ENCODE peak calls at places on chromosomes 2 and 18, in eight cellular contexts. One of them, this sample, is unnamed.

GRCh38 chr2:14936436-14936835 is 303.9 kb downstream of the LRATD1 start:
- DNase-seq in spleen: no peak
- DNase-seq in IMR-90: no peak
- DNase-seq in RWPE2: no peak
- DNase-seq in A549: no peak
- DNase-seq in uterus: no peak
- DNase-seq in heart right ventricle: no peak
- DNase-seq in right atrium auricular region: no peak
- DNase-seq in this sample: no peak

GRCh38 chr2:45224321-45224995 is 215.2 kb upstream of the SIX2 start:
- DNase-seq in right atrium auricular region: no peak
- DNase-seq in heart right ventricle: no peak
- DNase-seq in RWPE2: no peak
- DNase-seq in A549: no peak
- DNase-seq in uterus: no peak
- DNase-seq in IMR-90: no peak
- DNase-seq in spleen: no peak
- DNase-seq in this sample: no peak

GRCh38 chr2:187527262-187527661 is 27.0 kb downstream of the TFPI start:
- DNase-seq in right atrium auricular region: no peak
- DNase-seq in IMR-90: peak
- DNase-seq in spleen: no peak
- DNase-seq in uterus: no peak
- DNase-seq in A549: no peak
- DNase-seq in heart right ventricle: no peak
- DNase-seq in RWPE2: no peak
- DNase-seq in this sample: no peak

GRCh38 chr2:109702250-109702985 is 88.3 kb downstream of the SOWAHC start:
- DNase-seq in uterus: no peak
- DNase-seq in right atrium auricular region: no peak
- DNase-seq in RWPE2: peak
- DNase-seq in IMR-90: peak
- DNase-seq in A549: no peak
- DNase-seq in heart right ventricle: no peak
- DNase-seq in spleen: no peak
- DNase-seq in this sample: no peak

GRCh38 chr2:29841386-29842004 is 79.9 kb downstream of the ALK start:
- DNase-seq in RWPE2: no peak
- DNase-seq in spleen: no peak
- DNase-seq in IMR-90: peak
- DNase-seq in right atrium auricular region: no peak
- DNase-seq in A549: peak
- DNase-seq in uterus: no peak
- DNase-seq in heart right ventricle: peak
- DNase-seq in this sample: no peak

GRCh38 chr18:78742346-78742745 is 237.3 kb upstream of the SALL3 start:
- DNase-seq in heart right ventricle: no peak
- DNase-seq in spleen: peak
- DNase-seq in IMR-90: no peak
- DNase-seq in RWPE2: no peak
- DNase-seq in uterus: no peak
- DNase-seq in A549: no peak
- DNase-seq in right atrium auricular region: no peak
- DNase-seq in this sample: peak

GRCh38 chr2:50672286-50672685 is 359.6 kb downstream of the NRXN1 start:
- DNase-seq in uterus: no peak
- DNase-seq in RWPE2: no peak
- DNase-seq in spleen: no peak
- DNase-seq in right atrium auricular region: no peak
- DNase-seq in A549: no peak
- DNase-seq in heart right ventricle: no peak
- DNase-seq in IMR-90: no peak
- DNase-seq in this sample: no peak

GRCh38 chr18:46013484-46014189 is 46.5 kb upstream of the EPG5 start:
- DNase-seq in right atrium auricular region: no peak
- DNase-seq in IMR-90: no peak
- DNase-seq in spleen: no peak
- DNase-seq in RWPE2: no peak
- DNase-seq in heart right ventricle: no peak
- DNase-seq in uterus: no peak
- DNase-seq in A549: no peak
- DNase-seq in this sample: no peak

GRCh38 chr18:32383040-32383819 is 87.5 kb downstream of the GAREM1 start:
- DNase-seq in right atrium auricular region: no peak
- DNase-seq in IMR-90: peak
- DNase-seq in spleen: no peak
- DNase-seq in uterus: no peak
- DNase-seq in heart right ventricle: no peak
- DNase-seq in RWPE2: no peak
- DNase-seq in A549: peak
- DNase-seq in this sample: no peak

GRCh38 chr2:165238295-165238694 is 919 bp upstream of the SCN2A start:
- DNase-seq in IMR-90: peak
- DNase-seq in heart right ventricle: no peak
- DNase-seq in right atrium auricular region: no peak
- DNase-seq in spleen: no peak
- DNase-seq in A549: no peak
- DNase-seq in RWPE2: no peak
- DNase-seq in uterus: no peak
- DNase-seq in this sample: no peak

GRCh38 chr2:1830936-1831616 is 86.8 kb upstream of the PXDN start:
- DNase-seq in A549: no peak
- DNase-seq in right atrium auricular region: no peak
- DNase-seq in IMR-90: peak
- DNase-seq in RWPE2: no peak
- DNase-seq in uterus: no peak
- DNase-seq in spleen: no peak
- DNase-seq in heart right ventricle: no peak
- DNase-seq in this sample: peak

GRCh38 chr2:39476524-39476923 is 39.4 kb upstream of the MAP4K3 start:
- DNase-seq in spleen: no peak
- DNase-seq in right atrium auricular region: no peak
- DNase-seq in RWPE2: no peak
- DNase-seq in IMR-90: no peak
- DNase-seq in uterus: no peak
- DNase-seq in A549: no peak
- DNase-seq in heart right ventricle: no peak
- DNase-seq in this sample: no peak

GRCh38 chr2:189803431-189803830 is 19.2 kb downstream of the PMS1 start:
- DNase-seq in RWPE2: no peak
- DNase-seq in spleen: no peak
- DNase-seq in A549: no peak
- DNase-seq in IMR-90: no peak
- DNase-seq in heart right ventricle: no peak
- DNase-seq in right atrium auricular region: no peak
- DNase-seq in uterus: no peak
- DNase-seq in this sample: no peak

GRCh38 chr2:8312861-8313768 is 368.7 kb upstream of the ID2 start:
- DNase-seq in IMR-90: peak
- DNase-seq in A549: no peak
- DNase-seq in right atrium auricular region: no peak
- DNase-seq in uterus: no peak
- DNase-seq in RWPE2: no peak
- DNase-seq in spleen: no peak
- DNase-seq in heart right ventricle: no peak
- DNase-seq in this sample: peak

GRCh38 chr2:231294116-231294515 is 95.7 kb downstream of the ARMC9 start:
- DNase-seq in uterus: no peak
- DNase-seq in spleen: no peak
- DNase-seq in right atrium auricular region: no peak
- DNase-seq in A549: no peak
- DNase-seq in IMR-90: no peak
- DNase-seq in RWPE2: no peak
- DNase-seq in heart right ventricle: peak
- DNase-seq in this sample: no peak

GRCh38 chr2:96098900-96099590 is 17.3 kb downstream of the ADRA2B start:
- DNase-seq in heart right ventricle: peak
- DNase-seq in A549: no peak
- DNase-seq in uterus: peak
- DNase-seq in IMR-90: no peak
- DNase-seq in right atrium auricular region: peak
- DNase-seq in spleen: peak
- DNase-seq in RWPE2: peak
- DNase-seq in this sample: peak

GRCh38 chr2:180257247-180257646 is 250.2 kb upstream of the CWC22 start:
- DNase-seq in uterus: no peak
- DNase-seq in RWPE2: no peak
- DNase-seq in IMR-90: no peak
- DNase-seq in spleen: no peak
- DNase-seq in A549: no peak
- DNase-seq in heart right ventricle: no peak
- DNase-seq in right atrium auricular region: no peak
- DNase-seq in this sample: no peak

GRCh38 chr2:148654414-148654813 is 9.9 kb downstream of the EPC2 start:
- DNase-seq in uterus: no peak
- DNase-seq in spleen: no peak
- DNase-seq in IMR-90: no peak
- DNase-seq in RWPE2: no peak
- DNase-seq in heart right ventricle: no peak
- DNase-seq in right atrium auricular region: no peak
- DNase-seq in A549: no peak
- DNase-seq in this sample: no peak

GRCh38 chr2:6443424-6443823 is 422.3 kb downstream of the CMPK2 start:
- DNase-seq in heart right ventricle: no peak
- DNase-seq in spleen: no peak
- DNase-seq in right atrium auricular region: no peak
- DNase-seq in RWPE2: no peak
- DNase-seq in A549: no peak
- DNase-seq in uterus: no peak
- DNase-seq in IMR-90: peak
- DNase-seq in this sample: no peak

GRCh38 chr2:239716009-239716408 is 309.1 kb downstream of the NDUFA10 start:
- DNase-seq in heart right ventricle: no peak
- DNase-seq in IMR-90: no peak
- DNase-seq in uterus: no peak
- DNase-seq in spleen: no peak
- DNase-seq in RWPE2: no peak
- DNase-seq in A549: no peak
- DNase-seq in right atrium auricular region: no peak
- DNase-seq in this sample: no peak

GRCh38 chr2:26461601-26462023 is 16.3 kb downstream of the OTOF start:
- DNase-seq in spleen: peak
- DNase-seq in uterus: no peak
- DNase-seq in IMR-90: no peak
- DNase-seq in right atrium auricular region: no peak
- DNase-seq in RWPE2: no peak
- DNase-seq in heart right ventricle: no peak
- DNase-seq in A549: no peak
- DNase-seq in this sample: no peak

GRCh38 chr2:206831442-206831995 is 66.1 kb downstream of the FASTKD2 start:
- DNase-seq in spleen: no peak
- DNase-seq in IMR-90: no peak
- DNase-seq in RWPE2: no peak
- DNase-seq in heart right ventricle: no peak
- DNase-seq in right atrium auricular region: no peak
- DNase-seq in A549: no peak
- DNase-seq in uterus: no peak
- DNase-seq in this sample: no peak

DNA sequence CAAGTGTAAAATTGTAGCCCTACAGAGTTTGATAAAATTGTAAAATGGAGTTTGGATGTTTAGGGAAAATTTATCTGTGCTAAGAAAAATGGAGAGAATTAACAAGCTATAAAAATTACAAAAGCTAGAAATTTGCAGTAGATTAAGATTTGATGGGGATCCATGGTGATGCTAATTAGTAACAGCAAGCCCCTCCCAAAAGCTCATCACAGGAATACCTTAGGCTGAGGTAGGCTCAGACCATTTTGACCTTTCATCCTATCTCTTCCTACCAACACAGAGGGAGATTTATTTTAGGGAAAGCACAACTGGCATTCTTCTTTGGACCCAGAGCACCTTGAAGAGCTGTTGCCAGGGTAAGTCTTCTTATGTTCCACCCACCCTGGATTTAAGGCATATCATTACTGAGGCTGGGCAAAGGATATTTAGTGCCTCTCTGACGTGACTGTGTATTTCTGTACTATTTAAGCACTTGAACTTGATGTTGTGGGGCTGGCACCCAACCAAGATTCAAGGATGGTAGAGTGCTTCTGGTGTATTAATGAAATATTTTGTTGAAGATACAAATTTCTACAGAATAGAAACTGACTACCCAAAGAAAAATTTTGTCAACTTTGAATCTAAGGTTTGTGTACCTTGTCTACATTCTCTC is 70.8 kb upstream of the SLC39A10 start:
- DNase-seq in RWPE2: no peak
- DNase-seq in spleen: no peak
- DNase-seq in heart right ventricle: no peak
- DNase-seq in A549: no peak
- DNase-seq in uterus: no peak
- DNase-seq in right atrium auricular region: no peak
- DNase-seq in IMR-90: no peak
- DNase-seq in this sample: no peak
- H3K27ac ChIP-seq in RWPE2: no peak
- H3K27ac ChIP-seq in spleen: no peak
- H3K27ac ChIP-seq in heart right ventricle: no peak
- H3K27ac ChIP-seq in A549: no peak
- H3K27ac ChIP-seq in uterus: no peak
- H3K27ac ChIP-seq in right atrium auricular region: peak
- H3K27ac ChIP-seq in IMR-90: no peak
- H3K27ac ChIP-seq in this sample: no peak

DNA sequence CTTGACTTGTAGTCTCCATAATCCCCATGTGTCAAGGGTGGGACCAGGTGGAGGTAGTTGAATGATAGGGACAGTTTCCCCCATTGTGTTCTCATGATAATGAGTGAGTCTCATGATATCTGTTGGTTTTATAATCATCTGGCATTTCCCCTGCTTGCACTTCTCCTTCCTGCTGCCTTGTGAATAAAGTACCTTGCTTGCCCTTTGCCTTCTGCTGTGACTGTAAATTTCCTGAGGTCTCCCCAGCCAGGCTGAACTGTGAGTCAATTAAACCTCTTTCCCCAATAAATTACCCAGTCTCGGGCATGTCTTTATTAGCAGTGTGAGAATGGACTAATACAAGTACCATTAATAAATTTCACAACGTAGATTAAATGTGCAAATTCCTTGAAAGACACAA is 102.3 kb upstream of the EPB41L5 start:
- DNase-seq in uterus: no peak
- DNase-seq in heart right ventricle: no peak
- DNase-seq in spleen: no peak
- DNase-seq in right atrium auricular region: no peak
- DNase-seq in A549: no peak
- DNase-seq in RWPE2: no peak
- DNase-seq in IMR-90: no peak
- DNase-seq in this sample: no peak
- TF ChIP-seq CTCF in uterus: no peak
- TF ChIP-seq CTCF in heart right ventricle: no peak
- TF ChIP-seq CTCF in spleen: no peak
- TF ChIP-seq CTCF in right atrium auricular region: no peak
- TF ChIP-seq CTCF in A549: no peak
- TF ChIP-seq CTCF in RWPE2: no peak
- TF ChIP-seq CTCF in IMR-90: no peak
- TF ChIP-seq CTCF in this sample: no peak

GRCh38 chr18:3455938-3456685 is 6.1 kb downstream of the TGIF1 start:
- DNase-seq in spleen: no peak
- DNase-seq in right atrium auricular region: no peak
- DNase-seq in heart right ventricle: no peak
- DNase-seq in RWPE2: no peak
- DNase-seq in IMR-90: peak
- DNase-seq in uterus: no peak
- DNase-seq in A549: no peak
- DNase-seq in this sample: no peak
- H3K4me3 ChIP-seq in spleen: no peak
- H3K4me3 ChIP-seq in right atrium auricular region: no peak
- H3K4me3 ChIP-seq in heart right ventricle: no peak
- H3K4me3 ChIP-seq in RWPE2: no peak
- H3K4me3 ChIP-seq in IMR-90: no peak
- H3K4me3 ChIP-seq in uterus: no peak
- H3K4me3 ChIP-seq in A549: peak
- H3K4me3 ChIP-seq in this sample: no peak

GRCh38 chr18:8802031-8802679 is 96.8 kb downstream of the MTCL1 start:
- DNase-seq in IMR-90: no peak
- DNase-seq in right atrium auricular region: no peak
- DNase-seq in A549: no peak
- DNase-seq in heart right ventricle: no peak
- DNase-seq in RWPE2: no peak
- DNase-seq in spleen: no peak
- DNase-seq in uterus: no peak
- DNase-seq in this sample: no peak
- H3K27ac ChIP-seq in IMR-90: peak
- H3K27ac ChIP-seq in right atrium auricular region: no peak
- H3K27ac ChIP-seq in A549: peak
- H3K27ac ChIP-seq in heart right ventricle: no peak
- H3K27ac ChIP-seq in RWPE2: peak
- H3K27ac ChIP-seq in spleen: no peak
- H3K27ac ChIP-seq in uterus: no peak
- H3K27ac ChIP-seq in this sample: no peak